ENCODE peak calls at places on chromosomes 7 and 10, in four cellular contexts. Z, E, O and V are unnamed samples.

GRCh38 chr10:84845628-84846261 is 517.4 kb downstream of the CCSER2 start:
- DNase-seq in E (no peak), Z (peak), O (no peak), V (no peak)

GRCh38 chr10:68828833-68829232 is 1.5 kb downstream of the STOX1 start:
- DNase-seq in Z (no peak), E (no peak), O (no peak), V (no peak)

GRCh38 chr7:126378642-126379041 is 874.1 kb downstream of the GRM8 start:
- DNase-seq in E (no peak), O (peak), Z (no peak), V (no peak)

GRCh38 chr10:22761569-22762220 is 47.3 kb upstream of the PIP4K2A start:
- DNase-seq in Z (no peak), E (no peak), O (no peak), V (no peak)

GRCh38 chr7:136102881-136103280 is 125.7 kb upstream of the MTPN start:
- DNase-seq in Z (no peak), O (no peak), E (no peak), V (no peak)

GRCh38 chr10:58044072-58044471 is 223.6 kb downstream of the IPMK start:
- DNase-seq in Z (no peak), E (no peak), O (no peak), V (no peak)

GRCh38 chr10:43402880-43403452 is 6.0 kb downstream of the HNRNPF start:
- DNase-seq in Z (no peak), E (no peak), O (no peak), V (no peak)

GRCh38 chr10:101938316-101939272 is 95.0 kb upstream of the KCNIP2 start:
- DNase-seq in E (no peak), Z (no peak), O (no peak), V (no peak)

GRCh38 chr10:21364196-21365114 is 161.0 kb downstream of the SKIDA1 start:
- DNase-seq in Z (peak), E (peak), O (no peak), V (no peak)

GRCh38 chr10:83572036-83572435 is 567.3 kb upstream of the GHITM start:
- DNase-seq in E (no peak), Z (no peak), O (no peak), V (no peak)

GRCh38 chr10:111079241-111079760 is 2.5 kb downstream of the ADRA2A start:
- DNase-seq in O (no peak), Z (no peak), E (no peak), V (peak)

GRCh38 chr10:111081595-111081994 is 4.8 kb downstream of the ADRA2A start:
- DNase-seq in O (no peak), Z (no peak), E (no peak), V (no peak)

GRCh38 chr10:111080224-111080623 is 3.4 kb downstream of the ADRA2A start:
- DNase-seq in Z (no peak), E (no peak), O (no peak), V (no peak)

GRCh38 chr10:111078505-111079185 is 1.8 kb downstream of the ADRA2A start:
- DNase-seq in E (no peak), Z (no peak), O (no peak), V (no peak)

GRCh38 chr10:111079781-111080180 is 3.0 kb downstream of the ADRA2A start:
- DNase-seq in O (no peak), E (no peak), Z (no peak), V (no peak)
- TF ChIP-seq SP1 in O (no peak), E (no peak), Z (no peak), V (no peak)

GRCh38 chr10:59626523-59626869 is 83.2 kb downstream of the SLC16A9 start:
- DNase-seq in O (no peak), Z (no peak), E (no peak), V (no peak)
- TF ChIP-seq SUZ12 in O (no peak), Z (no peak), E (no peak), V (no peak)

GRCh38 chr10:9096288-9096687 is 1041.8 kb downstream of the GATA3 start:
- DNase-seq in E (no peak), Z (no peak), O (no peak), V (no peak)

GRCh38 chr10:9097206-9097990 is 1042.9 kb downstream of the GATA3 start:
- DNase-seq in O (no peak), E (no peak), Z (no peak), V (no peak)

DNA sequence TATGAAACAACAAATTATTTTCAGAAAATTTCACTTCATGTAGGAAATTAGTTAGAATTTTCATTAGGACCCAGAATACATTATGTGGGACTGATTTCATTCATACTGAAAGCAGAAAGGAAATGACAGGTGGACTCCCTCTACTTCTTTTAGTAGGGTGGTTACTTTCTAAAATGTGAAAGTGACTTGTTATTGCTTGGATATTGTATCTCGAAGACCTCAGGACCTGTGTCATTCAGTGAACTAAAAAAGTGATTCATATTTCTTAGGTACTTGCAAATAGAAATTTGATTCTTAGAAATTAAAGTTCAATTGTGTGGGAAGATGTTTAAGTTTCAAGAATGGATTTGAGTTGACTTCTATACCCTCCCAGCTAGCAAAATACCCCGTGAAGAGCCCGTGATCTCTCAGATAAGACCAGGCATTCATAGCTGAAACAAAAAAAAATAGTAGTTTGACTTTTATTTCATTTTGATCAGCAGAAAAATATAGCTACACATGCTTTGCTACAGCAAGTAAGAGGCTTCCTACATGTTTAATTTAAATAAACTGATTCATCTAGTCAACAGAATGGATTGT is 1037.1 kb downstream of the GATA3 start:
- DNase-seq in Z (no peak), E (no peak), O (no peak), V (no peak)
- TF ChIP-seq SP1 in Z (no peak), E (no peak), O (no peak), V (no peak)

DNA sequence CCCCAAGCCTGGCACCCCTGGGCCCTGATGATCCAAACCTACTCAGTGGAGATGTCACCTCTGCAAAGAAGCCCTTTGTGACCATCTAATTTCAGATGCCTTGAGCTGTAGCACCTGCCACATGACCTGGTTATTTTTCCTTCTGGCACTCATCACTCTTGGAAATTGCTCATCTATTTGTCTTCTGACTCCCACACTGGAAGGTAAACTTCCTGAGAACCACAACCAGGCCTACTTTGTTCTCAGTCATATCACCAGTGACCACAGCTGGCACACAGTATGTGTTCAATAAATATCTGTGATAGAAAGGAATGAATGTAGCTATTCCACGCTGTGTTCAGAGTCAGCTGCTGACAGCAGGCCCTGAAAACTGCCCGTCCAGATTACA is 97.1 kb downstream of the SH3PXD2A start:
- DNase-seq in E (no peak), O (no peak), Z (peak), V (no peak)
- TF ChIP-seq SUZ12 in E (no peak), O (no peak), Z (no peak), V (no peak)

DNA sequence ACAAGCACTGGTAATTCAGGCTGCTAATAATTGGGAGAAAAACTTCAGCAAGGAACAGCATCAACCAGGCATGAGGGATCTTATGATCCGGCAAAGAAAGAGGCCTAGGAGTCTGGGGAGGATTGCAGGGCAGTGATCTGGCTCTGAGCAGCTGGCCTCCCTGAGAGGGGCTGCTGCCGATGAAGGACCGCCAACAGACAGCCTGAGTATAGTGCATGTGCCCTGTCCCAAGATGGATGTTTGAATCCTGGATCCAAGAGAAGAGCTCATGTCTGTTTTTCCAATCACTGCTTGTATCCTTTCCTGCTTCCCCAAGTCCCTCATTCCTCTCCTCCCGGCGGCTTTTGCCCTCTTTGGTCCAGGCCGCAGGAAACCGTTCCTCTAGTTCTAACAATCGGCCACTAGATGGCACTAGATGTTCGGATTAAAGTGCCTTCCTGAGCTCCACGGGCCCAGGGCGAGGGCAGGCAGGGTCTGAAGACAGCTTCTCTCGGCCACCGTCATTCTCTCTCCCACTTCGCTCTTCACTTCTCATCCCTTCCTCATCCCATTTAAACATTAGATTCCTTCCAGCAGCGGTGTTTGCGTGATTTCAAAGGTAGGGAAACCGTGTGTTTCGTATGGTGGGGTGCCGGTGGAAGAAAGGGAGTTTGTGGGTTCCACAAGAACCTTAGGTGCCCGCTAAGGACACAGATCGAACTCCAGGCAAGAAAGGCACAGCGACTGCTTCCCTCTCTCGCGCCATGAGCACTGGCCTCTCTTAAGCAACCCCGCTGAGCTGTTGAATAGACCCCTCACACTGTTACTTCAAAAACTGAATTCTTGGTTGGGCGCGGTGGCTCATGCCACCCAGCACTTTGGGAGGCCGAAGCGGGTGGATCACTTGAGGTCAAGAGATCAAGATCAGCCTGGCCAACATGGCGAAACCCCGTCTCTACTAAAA is 82.4 kb downstream of the ADCYAP1R1 start:
- DNase-seq in O (no peak), E (peak), Z (peak), V (peak)
- TF ChIP-seq SP1 in O (no peak), E (no peak), Z (no peak), V (no peak)

DNA sequence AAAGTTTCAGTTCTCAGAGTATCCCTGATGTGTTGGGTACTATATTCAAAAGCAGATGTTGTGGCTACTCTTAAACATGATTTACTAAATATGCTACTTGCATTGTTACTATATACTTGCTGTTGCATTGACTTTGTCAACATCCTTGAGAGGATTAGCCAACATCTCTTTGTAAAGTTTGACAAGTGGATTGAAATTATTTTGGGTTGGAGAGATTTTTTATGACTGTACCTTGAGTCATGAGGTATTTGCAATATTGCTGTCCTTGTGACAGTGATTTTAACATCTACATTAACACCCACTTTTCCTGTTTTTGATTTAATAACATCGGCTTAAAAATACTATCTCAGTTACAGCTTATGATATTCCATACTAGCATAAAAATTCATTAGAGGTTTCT is 31.9 kb downstream of the MRC1 start:
- DNase-seq in O (no peak), Z (no peak), E (no peak), V (no peak)
- TF ChIP-seq SUZ12 in O (no peak), Z (no peak), E (no peak), V (no peak)

GRCh38 chr7:84236398-84236797 is 41.8 kb upstream of the SEMA3A start:
- DNase-seq in E (no peak), O (no peak), Z (no peak), V (no peak)

GRCh38 chr7:84230491-84230890 is 35.9 kb upstream of the SEMA3A start:
- DNase-seq in E (no peak), O (no peak), Z (no peak), V (no peak)

GRCh38 chr7:84228526-84228925 is 33.9 kb upstream of the SEMA3A start:
- DNase-seq in Z (no peak), O (no peak), E (peak), V (no peak)

GRCh38 chr7:84231157-84231556 is 36.6 kb upstream of the SEMA3A start:
- DNase-seq in O (no peak), Z (no peak), E (no peak), V (no peak)

DNA sequence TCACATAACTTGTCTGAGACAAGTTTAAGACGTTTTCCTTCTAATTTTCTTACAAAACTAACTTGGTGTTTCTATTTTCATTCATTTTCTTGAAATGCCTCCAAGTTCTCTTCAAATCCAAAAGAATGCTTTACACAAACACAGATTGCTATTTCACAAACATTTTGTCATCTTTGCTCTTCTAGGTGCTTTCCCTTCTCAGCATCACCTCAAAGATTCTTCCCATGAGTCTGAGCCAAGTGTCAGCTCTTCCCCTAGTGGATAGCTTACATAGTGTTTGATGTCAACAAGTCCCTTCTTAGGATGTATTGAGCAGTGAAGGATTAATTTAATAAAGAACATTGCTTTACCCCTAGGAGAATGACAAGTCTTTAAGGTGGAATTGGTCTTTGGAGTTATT is 38.1 kb upstream of the SEMA3A start:
- DNase-seq in E (no peak), Z (no peak), O (no peak), V (no peak)
- TF ChIP-seq SP1 in E (no peak), Z (no peak), O (no peak), V (no peak)

GRCh38 chr7:129825554-129826267 is 127.0 kb downstream of the UBE2H start:
- DNase-seq in O (no peak), Z (peak), E (no peak), V (peak)
- TF ChIP-seq SUZ12 in O (no peak), Z (no peak), E (no peak), V (no peak)

GRCh38 chr7:138979988-138980574 is 1.1 kb downstream of the KIAA1549 start:
- DNase-seq in E (no peak), O (no peak), Z (no peak), V (no peak)

GRCh38 chr7:138982204-138982623 is 1.0 kb upstream of the KIAA1549 start:
- DNase-seq in O (no peak), E (no peak), Z (no peak), V (no peak)

GRCh38 chr7:138979226-138979979 is 1.8 kb downstream of the KIAA1549 start:
- DNase-seq in E (no peak), Z (peak), O (no peak), V (peak)

GRCh38 chr7:138980575-138981285 is 459 bp downstream of the KIAA1549 start:
- DNase-seq in E (no peak), O (no peak), Z (no peak), V (no peak)

DNA sequence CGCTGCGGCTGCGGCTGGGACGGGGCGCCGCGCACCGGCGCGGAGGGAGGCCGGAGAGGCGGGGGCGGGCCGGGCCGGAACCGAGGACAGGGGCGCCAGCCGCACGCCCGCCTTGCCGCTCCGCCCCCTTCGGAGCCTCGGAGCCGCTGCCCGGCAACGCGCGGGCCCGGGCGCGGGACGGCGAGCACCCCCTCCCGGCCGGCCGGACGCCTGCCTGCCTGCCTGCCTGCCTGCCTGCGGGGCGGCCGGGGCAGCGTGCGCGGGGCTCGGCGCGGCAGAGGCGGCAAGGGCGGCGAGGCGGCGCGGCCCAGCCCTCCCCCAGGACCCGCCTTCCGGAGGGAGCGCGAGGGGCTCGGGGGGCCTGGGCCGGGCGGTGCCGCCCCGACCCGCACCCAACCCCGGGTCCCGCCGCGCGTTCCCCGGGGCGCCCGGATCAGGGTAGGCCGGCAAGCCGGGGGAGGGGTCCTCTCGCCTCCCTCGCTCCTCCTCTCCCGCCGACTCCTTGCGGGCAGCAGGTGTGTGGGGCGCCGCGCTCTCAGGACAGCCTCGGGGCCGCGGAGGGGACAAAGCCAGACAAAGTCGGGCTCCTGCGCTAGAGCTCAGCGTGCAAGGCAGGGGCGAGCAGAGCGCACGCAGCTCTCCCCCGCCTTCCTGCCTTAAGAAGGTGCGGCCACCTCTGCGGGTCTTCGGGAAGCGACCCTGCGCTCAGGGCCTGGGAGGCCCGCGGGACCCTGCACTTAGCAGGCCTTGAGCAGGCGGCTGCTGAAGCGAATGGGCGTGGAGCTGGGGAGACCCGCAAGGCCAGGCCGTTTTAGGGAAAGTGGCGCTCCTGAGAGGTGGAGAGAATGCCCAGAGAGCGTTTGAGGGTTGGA is at the start of gene KIAA1549:
- DNase-seq in Z (peak), E (no peak), O (no peak), V (peak)
- TF ChIP-seq SP1 in Z (no peak), E (no peak), O (no peak), V (no peak)

GRCh38 chr7:2894118-2894940 is 50.2 kb upstream of the GNA12 start:
- DNase-seq in E (no peak), O (peak), Z (no peak), V (no peak)
- TF ChIP-seq SUZ12 in E (no peak), O (no peak), Z (no peak), V (no peak)